ENCODE peak calls at places on chromosomes 5 and 9, in six cellular contexts. Z is HepG2, P is SK-N-SH, O is HCT116, G is H1, S is GM12878. B is an unnamed sample.

GRCh38 chr5:11715797-11716196 is 188.4 kb downstream of the CTNND2 start:
- DNase-seq in Z (no peak), P (no peak), O (no peak), G (no peak), S (no peak), B (no peak)

GRCh38 chr5:74017786-74018211 is 391.8 kb downstream of the ARHGEF28 start:
- DNase-seq in Z (no peak), P (no peak), O (peak; percentile 73), G (no peak), S (no peak), B (no peak)

GRCh38 chr5:14341571-14342225 is 198.6 kb downstream of the TRIO start:
- DNase-seq in Z (no peak), P (no peak), O (no peak), G (no peak), S (no peak), B (no peak)

GRCh38 chr5:128876848-128877387 is 88.4 kb upstream of the SLC27A6 start:
- DNase-seq in Z (no peak), P (no peak), O (no peak), G (no peak), S (no peak), B (no peak)

GRCh38 chr5:150309898-150310269 is 7.2 kb upstream of the ARSI start:
- DNase-seq in Z (no peak), P (no peak), O (no peak), G (no peak), S (no peak), B (no peak)

GRCh38 chr9:16213781-16214515 is 656.5 kb downstream of the BNC2 start:
- DNase-seq in Z (no peak), P (no peak), O (no peak), G (no peak), S (no peak), B (no peak)

GRCh38 chr5:55866934-55867333 is 15.8 kb downstream of the IL31RA start:
- DNase-seq in Z (no peak), P (no peak), O (no peak), G (no peak), S (no peak), B (no peak)

GRCh38 chr5:180396931-180397330 is 43.8 kb upstream of the GFPT2 start:
- DNase-seq in Z (no peak), P (peak; percentile 5), O (no peak), G (no peak), S (no peak), B (no peak)

GRCh38 chr9:125277411-125277810 is 15.8 kb downstream of the GAPVD1 start:
- DNase-seq in Z (no peak), P (no peak), O (no peak), G (no peak), S (no peak), B (no peak)

GRCh38 chr5:135140805-135141204 is 106.8 kb upstream of the PITX1 start:
- DNase-seq in Z (no peak), P (no peak), O (peak; percentile 69), G (no peak), S (no peak), B (no peak)

GRCh38 chr5:110809006-110809405 is 70.2 kb downstream of the SLC25A46 start:
- DNase-seq in Z (no peak), P (no peak), O (no peak), G (no peak), S (no peak), B (no peak)

GRCh38 chr9:34994429-34995287 is 5.1 kb downstream of the DNAJB5 start:
- DNase-seq in Z (peak; percentile 38), P (peak; percentile 80), O (peak; percentile 29), G (peak; percentile 71), S (no peak), B (peak; percentile 43)

GRCh38 chr9:82161876-82162275 is 173.3 kb downstream of the SPATA31D1 start:
- DNase-seq in Z (no peak), P (no peak), O (no peak), G (no peak), S (no peak), B (no peak)

GRCh38 chr9:114050226-114050568 is 27.9 kb downstream of the AMBP start:
- DNase-seq in Z (no peak), P (no peak), O (no peak), G (no peak), S (no peak), B (no peak)

GRCh38 chr9:2085719-2086515 is 70.8 kb downstream of the SMARCA2 start:
- DNase-seq in Z (no peak), P (peak; percentile 33), O (no peak), G (no peak), S (no peak), B (no peak)

GRCh38 chr5:115209279-115209678 is 39.6 kb upstream of the TRIM36 start:
- DNase-seq in Z (no peak), P (no peak), O (no peak), G (no peak), S (peak; percentile 95), B (no peak)

GRCh38 chr9:116594552-116594951 is 92.6 kb upstream of the TRIM32 start:
- DNase-seq in Z (no peak), P (no peak), O (peak; percentile 26), G (no peak), S (no peak), B (no peak)

GRCh38 chr5:140084466-140084865 is 29.4 kb upstream of the PURA start:
- DNase-seq in Z (no peak), P (no peak), O (no peak), G (no peak), S (no peak), B (no peak)

GRCh38 chr9:107685901-107686300 is 196.3 kb upstream of the KLF4 start:
- DNase-seq in Z (no peak), P (no peak), O (no peak), G (no peak), S (no peak), B (no peak)

GRCh38 chr5:178277866-178278265 is 45.3 kb upstream of the PHYKPL start:
- DNase-seq in Z (no peak), P (no peak), O (no peak), G (no peak), S (no peak), B (no peak)

GRCh38 chr9:108400267-108400666 is 455.5 kb downstream of the ACTL7B start:
- DNase-seq in Z (no peak), P (no peak), O (no peak), G (no peak), S (no peak), B (no peak)

GRCh38 chr9:132826576-132827365 is 51.3 kb downstream of the AK8 start:
- DNase-seq in Z (no peak), P (no peak), O (no peak), G (no peak), S (no peak), B (no peak)

GRCh38 chr5:177098772-177099152 is 12.0 kb downstream of the FGFR4 start:
- DNase-seq in Z (no peak), P (no peak), O (no peak), G (no peak), S (no peak), B (no peak)

DNA sequence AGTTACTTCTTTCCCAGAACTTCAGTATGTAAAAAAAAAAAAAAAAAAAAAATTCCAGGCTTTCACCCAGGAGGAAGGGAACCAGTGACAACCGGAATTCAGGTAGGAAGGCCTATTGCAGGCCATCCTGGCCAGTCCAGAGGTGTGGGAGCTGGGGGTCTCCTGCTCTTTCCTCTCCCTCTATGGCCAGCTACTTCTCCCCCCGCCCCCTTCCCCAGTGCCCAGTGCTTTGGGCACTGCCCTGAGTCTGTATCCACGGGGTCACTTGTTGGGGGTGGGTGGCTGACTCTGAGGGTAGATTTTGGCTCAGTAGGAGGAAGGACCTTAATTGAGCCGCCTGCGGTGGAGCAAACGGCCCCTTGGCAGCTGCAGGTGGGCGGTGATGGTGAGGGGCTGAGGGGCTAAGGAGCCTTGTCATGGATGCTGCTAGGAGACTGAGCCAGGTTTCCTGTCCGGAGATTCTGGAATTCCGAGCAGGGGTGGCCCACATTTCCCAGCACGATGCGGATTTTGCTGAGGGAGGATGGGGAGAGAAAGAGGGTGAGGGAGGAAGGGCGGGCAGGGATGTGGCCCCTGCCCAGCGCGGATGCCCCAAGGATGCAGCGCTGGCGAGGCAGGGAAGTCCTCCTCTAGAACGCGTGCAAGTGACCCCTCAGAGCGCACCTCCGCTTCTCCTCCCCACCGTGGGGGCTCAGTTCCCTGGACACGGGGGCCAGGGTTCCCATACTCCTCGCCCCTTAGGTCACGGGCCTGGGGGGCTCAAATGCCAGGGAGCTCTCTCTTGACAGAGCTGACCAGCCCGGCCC is 1.3 kb upstream of the PHF2 start:
- DNase-seq in Z (no peak), P (peak; percentile 52), O (no peak), G (no peak), S (no peak), B (no peak)
- TF ChIP-seq JUND in Z (no peak), P (no peak), O (no peak), G (no peak), S (no peak), B (no peak)

GRCh38 chr9:90064248-90064647 is 459.4 kb downstream of the GADD45G start:
- DNase-seq in Z (no peak), P (no peak), O (no peak), G (no peak), S (no peak), B (peak; percentile 8)
- TF ChIP-seq JUND in Z (no peak), P (no peak), O (no peak), G (no peak), S (no peak), B (no peak)

DNA sequence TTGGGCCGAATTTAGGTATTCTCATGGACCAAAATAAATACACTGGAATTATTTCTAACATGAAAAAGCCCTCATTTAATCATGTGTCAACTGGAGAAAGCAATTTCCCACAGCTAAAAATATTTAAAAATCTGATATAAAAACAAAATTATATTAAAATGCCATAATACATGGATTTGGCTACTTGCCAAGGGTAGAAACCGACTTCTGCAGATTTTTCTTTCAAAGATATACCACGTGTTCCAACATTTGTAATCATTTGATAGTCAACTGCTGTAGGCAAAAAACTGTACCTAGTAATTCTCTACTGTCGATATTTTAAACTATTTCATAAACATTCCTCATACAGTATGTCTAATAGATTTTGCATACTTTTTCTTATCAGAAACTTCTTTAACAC is 237.6 kb downstream of the FBXL17 start:
- DNase-seq in Z (no peak), P (no peak), O (no peak), G (no peak), S (no peak), B (no peak)
- TF ChIP-seq JUND in Z (no peak), P (no peak), O (no peak), G (no peak), S (no peak), B (no peak)

GRCh38 chr5:157778121-157778805 is 34.8 kb downstream of the LSM11 start:
- DNase-seq in Z (peak; percentile 56), P (peak; percentile 43), O (peak; percentile 87), G (no peak), S (no peak), B (no peak)
- TF ChIP-seq JUND in Z (no peak), P (no peak), O (peak; percentile 59), G (no peak), S (no peak), B (no peak)

B was measured in T47D.